ENCODE peak calls at places on chromosomes 6 and 20, in four cellular contexts. L is left cardiac atrium, M is caudate nucleus, Y is NCI-H226. Q is an unnamed sample.

GRCh38 chr20:33017542-33017941 is 10.0 kb downstream of the BPIFB2 start:
- DNase-seq in L (no peak), M (no peak), Y (no peak), Q (no peak)

GRCh38 chr20:32468860-32469259 is 110.7 kb downstream of the ASXL1 start:
- DNase-seq in L (no peak), M (no peak), Y (no peak), Q (no peak)

GRCh38 chr6:154386848-154387717 is 30.5 kb upstream of the IPCEF1 start:
- DNase-seq in L (no peak), M (no peak), Y (peak), Q (no peak)

GRCh38 chr6:151181701-151182367 is 57.9 kb upstream of the AKAP12 start:
- DNase-seq in L (no peak), M (no peak), Y (no peak), Q (no peak)

GRCh38 chr6:156961282-156961892 is 184.2 kb downstream of the ARID1B start:
- DNase-seq in L (no peak), M (no peak), Y (no peak), Q (no peak)

GRCh38 chr6:124955108-124955851 is 7.0 kb upstream of the RNF217 start:
- DNase-seq in L (no peak), M (no peak), Y (no peak), Q (no peak)

GRCh38 chr6:3831741-3832530 is 17.2 kb upstream of the FAM50B start:
- DNase-seq in L (no peak), M (no peak), Y (no peak), Q (no peak)

GRCh38 chr6:146770965-146771735 is 172.4 kb downstream of the ADGB start:
- DNase-seq in L (peak), M (no peak), Y (no peak), Q (no peak)

GRCh38 chr6:2739335-2739734 is 11.4 kb downstream of the MYLK4 start:
- DNase-seq in L (no peak), M (no peak), Y (peak), Q (no peak)

GRCh38 chr6:24584390-24584735 is 61.6 kb downstream of the KIAA0319 start:
- DNase-seq in L (no peak), M (no peak), Y (no peak), Q (no peak)

GRCh38 chr6:24650365-24650764 is 4.4 kb upstream of the KIAA0319 start:
- DNase-seq in L (no peak), M (no peak), Y (no peak), Q (no peak)

Q was measured in HuH-7.